ENCODE peak calls at places on chromosomes 16 and 17, in ten cellular contexts. Z is kidney epithelial cell; D is RWPE1; H is foreskin fibroblast; W is RWPE2; O is BJ; I is GM12865; B is heart left ventricle; A is Caco-2; R is CD8-positive, alpha-beta T cell. M is an unnamed sample.

GRCh38 chr17:37478187-37478586 is 11.5 kb upstream of the DUSP14 start:
- DNase-seq in Z (no peak), D (no peak), H (peak), W (no peak), O (peak), I (no peak), B (no peak), A (no peak), R (no peak), M (no peak)

GRCh38 chr17:7823581-7824001 is 10.4 kb upstream of the KDM6B start:
- DNase-seq in Z (no peak), D (no peak), H (no peak), W (no peak), O (no peak), I (no peak), B (no peak), A (no peak), R (no peak), M (no peak)

GRCh38 chr16:53913082-53913870 is 209.3 kb downstream of the FTO start:
- DNase-seq in Z (no peak), D (peak), H (peak), W (no peak), O (peak), I (no peak), B (no peak), A (no peak), R (no peak), M (no peak)

GRCh38 chr16:19601083-19601976 is 45.8 kb downstream of the VPS35L start:
- DNase-seq in Z (peak), D (peak), H (peak), W (no peak), O (no peak), I (peak), B (no peak), A (no peak), R (no peak), M (peak)

GRCh38 chr16:57735755-57736418 is at the start of gene KATNB1:
- DNase-seq in Z (no peak), D (peak), H (peak), W (no peak), O (no peak), I (no peak), B (no peak), A (peak), R (no peak), M (no peak)

GRCh38 chr17:46088595-46088994 is 89.5 kb downstream of the STH start:
- DNase-seq in Z (no peak), D (no peak), H (no peak), W (no peak), O (no peak), I (no peak), B (no peak), A (no peak), R (no peak), M (no peak)

GRCh38 chr17:43614560-43614959 is 47.2 kb downstream of the MEOX1 start:
- DNase-seq in Z (no peak), D (no peak), H (no peak), W (no peak), O (no peak), I (no peak), B (no peak), A (no peak), R (no peak), M (no peak)

GRCh38 chr16:3142327-3142726 is 7.5 kb downstream of the ZNF213 start:
- DNase-seq in Z (no peak), D (no peak), H (no peak), W (no peak), O (no peak), I (no peak), B (peak), A (peak), R (no peak), M (no peak)

GRCh38 chr17:16853661-16854320 is 118.1 kb downstream of the TNFRSF13B start:
- DNase-seq in Z (no peak), D (no peak), H (no peak), W (no peak), O (no peak), I (no peak), B (no peak), A (peak), R (no peak), M (no peak)

GRCh38 chr16:73022534-73022933 is 25.4 kb downstream of the ZFHX3 start:
- DNase-seq in Z (no peak), D (no peak), H (no peak), W (no peak), O (no peak), I (no peak), B (no peak), A (no peak), R (no peak), M (no peak)

GRCh38 chr16:71900336-71900735 is 5.0 kb downstream of the IST1 start:
- DNase-seq in Z (no peak), D (no peak), H (no peak), W (no peak), O (no peak), I (peak), B (no peak), A (no peak), R (no peak), M (no peak)

GRCh38 chr17:1491406-1492248 is 859 bp downstream of the MYO1C start:
- DNase-seq in Z (no peak), D (peak), H (peak), W (no peak), O (no peak), I (peak), B (peak), A (no peak), R (no peak), M (peak)

GRCh38 chr17:8954339-8954738 is 11.2 kb downstream of the PIK3R5 start:
- DNase-seq in Z (no peak), D (no peak), H (no peak), W (no peak), O (no peak), I (peak), B (peak), A (no peak), R (peak), M (peak)

GRCh38 chr17:18043491-18043890 is 4.3 kb downstream of the GID4 start:
- DNase-seq in Z (no peak), D (no peak), H (peak), W (no peak), O (no peak), I (no peak), B (no peak), A (no peak), R (no peak), M (no peak)

GRCh38 chr17:32943647-32944191 is 15.8 kb downstream of the TMEM98 start:
- DNase-seq in Z (no peak), D (no peak), H (peak), W (no peak), O (peak), I (no peak), B (no peak), A (peak), R (no peak), M (no peak)

GRCh38 chr16:10971560-10971961 is 27.2 kb downstream of the CLEC16A start:
- DNase-seq in Z (no peak), D (peak), H (peak), W (no peak), O (peak), I (peak), B (no peak), A (peak), R (no peak), M (peak)

GRCh38 chr16:81745704-81746558 is 33.2 kb upstream of the PLCG2 start:
- DNase-seq in Z (no peak), D (peak), H (peak), W (no peak), O (no peak), I (peak), B (peak), A (no peak), R (peak), M (peak)

GRCh38 chr17:81342062-81342699 is 47.1 kb upstream of the SLC38A10 start:
- DNase-seq in Z (no peak), D (no peak), H (no peak), W (no peak), O (no peak), I (no peak), B (no peak), A (no peak), R (no peak), M (no peak)

GRCh38 chr17:81339502-81340296 is 44.6 kb upstream of the SLC38A10 start:
- DNase-seq in Z (no peak), D (no peak), H (no peak), W (no peak), O (no peak), I (no peak), B (peak), A (peak), R (no peak), M (no peak)

GRCh38 chr17:81340606-81341346 is 45.7 kb upstream of the SLC38A10 start:
- DNase-seq in Z (no peak), D (no peak), H (no peak), W (peak), O (no peak), I (no peak), B (peak), A (peak), R (no peak), M (no peak)

GRCh38 chr17:81342700-81343070 is 47.6 kb upstream of the SLC38A10 start:
- DNase-seq in Z (no peak), D (no peak), H (no peak), W (no peak), O (no peak), I (no peak), B (no peak), A (peak), R (no peak), M (no peak)

GRCh38 chr17:81341347-81342061 is 46.4 kb upstream of the SLC38A10 start:
- DNase-seq in Z (no peak), D (no peak), H (no peak), W (peak), O (no peak), I (no peak), B (peak), A (no peak), R (no peak), M (no peak)
- TF ChIP-seq CTCF in Z (no peak), D (no peak), H (no peak), W (no peak), O (no peak), I (no peak), B (no peak), A (no peak), R (no peak), M (no peak)

GRCh38 chr17:3040882-3041281 is 22.5 kb downstream of the OR1D5 start:
- DNase-seq in Z (no peak), D (no peak), H (no peak), W (no peak), O (no peak), I (no peak), B (no peak), A (no peak), R (no peak), M (no peak)

GRCh38 chr17:3038941-3039340 is 24.5 kb downstream of the OR1D5 start:
- DNase-seq in Z (no peak), D (no peak), H (no peak), W (no peak), O (no peak), I (no peak), B (no peak), A (no peak), R (no peak), M (no peak)

GRCh38 chr17:3039748-3040147 is 23.7 kb downstream of the OR1D5 start:
- DNase-seq in Z (no peak), D (no peak), H (no peak), W (no peak), O (no peak), I (no peak), B (no peak), A (no peak), R (no peak), M (no peak)

GRCh38 chr17:3046753-3047152 is 16.7 kb downstream of the OR1D5 start:
- DNase-seq in Z (no peak), D (no peak), H (no peak), W (no peak), O (no peak), I (no peak), B (no peak), A (no peak), R (no peak), M (no peak)

DNA sequence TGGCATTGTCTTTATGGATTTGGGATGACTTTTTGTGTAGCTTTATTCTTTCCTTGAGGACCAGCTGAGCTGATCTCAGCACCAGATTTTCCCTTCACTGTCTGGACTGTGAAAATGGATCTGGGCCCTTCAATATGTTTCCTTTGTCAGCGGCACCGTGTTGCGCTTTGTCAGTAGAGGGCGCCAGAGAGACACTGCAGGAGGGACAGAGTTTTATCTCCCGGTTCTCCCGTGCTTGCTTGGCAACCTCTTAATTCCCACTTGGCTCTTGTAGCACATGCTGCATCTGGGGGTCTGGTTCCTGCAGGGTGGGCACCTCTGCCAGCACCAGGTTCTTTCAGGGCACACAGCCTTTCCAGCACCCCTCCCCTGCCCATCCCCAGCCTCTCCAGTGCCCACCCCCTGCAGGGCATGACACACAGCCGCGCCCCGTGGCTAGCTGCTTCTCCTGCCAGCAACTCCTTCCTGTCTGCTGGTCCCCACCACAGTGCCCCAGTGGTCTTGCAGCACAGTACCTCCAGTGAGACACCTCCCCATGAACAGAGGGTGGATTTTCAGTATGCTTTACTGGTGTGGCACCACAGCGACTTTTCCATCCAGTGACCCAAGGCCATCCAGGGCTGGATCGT is 19.6 kb downstream of the OR1D5 start:
- DNase-seq in Z (no peak), D (no peak), H (no peak), W (no peak), O (no peak), I (peak), B (no peak), A (no peak), R (no peak), M (no peak)
- TF ChIP-seq CTCF in Z (peak), D (peak), H (peak), W (peak), O (no peak), I (peak), B (peak), A (peak), R (no peak), M (peak)

DNA sequence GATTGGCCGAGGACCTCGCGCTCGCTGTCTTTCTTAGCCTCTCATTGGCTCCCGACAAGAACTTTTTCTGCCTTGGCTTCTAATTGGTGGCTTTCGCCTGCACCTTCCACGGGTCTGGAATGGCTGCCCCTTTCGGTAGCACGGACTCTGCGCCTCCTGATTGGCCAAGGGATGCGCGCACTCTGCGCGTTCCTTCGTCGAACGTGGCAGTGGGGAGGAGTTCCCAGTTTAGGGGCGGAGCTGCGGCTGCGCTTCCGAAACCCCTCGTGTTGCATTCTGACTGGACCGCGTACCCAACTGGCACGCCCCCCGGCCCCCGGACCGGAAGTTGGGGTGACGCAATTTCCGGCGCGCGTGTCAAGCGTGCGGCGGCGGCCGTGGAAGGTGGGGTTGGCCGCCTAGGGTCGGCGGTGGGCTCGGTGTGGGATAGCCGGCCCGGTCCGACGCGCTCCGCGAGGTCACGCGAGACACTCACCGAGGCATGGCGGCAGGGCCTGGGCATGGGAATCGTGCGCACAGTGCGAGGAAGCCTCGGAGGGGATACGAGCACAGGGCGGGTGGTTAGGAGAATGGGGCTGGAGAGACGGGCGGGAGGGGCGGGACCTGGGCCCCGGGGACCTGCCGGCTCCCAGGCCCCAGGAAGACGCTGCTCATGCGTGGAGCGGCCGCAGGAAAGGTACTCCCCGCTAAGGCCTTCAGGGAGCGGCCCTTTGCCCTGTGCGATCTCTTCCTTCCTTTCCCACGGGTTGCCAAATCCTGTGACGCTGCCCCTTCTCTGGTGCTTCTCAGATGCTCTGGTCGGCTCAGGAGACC is 627 bp upstream of the P4HB start:
- DNase-seq in Z (no peak), D (peak), H (peak), W (peak), O (peak), I (peak), B (peak), A (peak), R (peak), M (peak)
- TF ChIP-seq CTCF in Z (no peak), D (no peak), H (no peak), W (no peak), O (peak), I (no peak), B (no peak), A (no peak), R (no peak), M (no peak)

GRCh38 chr17:81237591-81238489 is 1.0 kb downstream of the TEPSIN start:
- DNase-seq in Z (no peak), D (no peak), H (no peak), W (no peak), O (no peak), I (no peak), B (no peak), A (no peak), R (no peak), M (no peak)

GRCh38 chr17:81241203-81241602 is 2.1 kb downstream of the NDUFAF8 start:
- DNase-seq in Z (no peak), D (no peak), H (no peak), W (no peak), O (no peak), I (no peak), B (no peak), A (no peak), R (no peak), M (no peak)

GRCh38 chr17:81238490-81238814 is 403 bp downstream of the TEPSIN start:
- DNase-seq in Z (no peak), D (no peak), H (no peak), W (no peak), O (no peak), I (no peak), B (no peak), A (no peak), R (no peak), M (no peak)

GRCh38 chr17:81239714-81240555 is 817 bp downstream of the NDUFAF8 start:
- DNase-seq in Z (no peak), D (no peak), H (peak), W (no peak), O (no peak), I (peak), B (no peak), A (no peak), R (no peak), M (peak)

DNA sequence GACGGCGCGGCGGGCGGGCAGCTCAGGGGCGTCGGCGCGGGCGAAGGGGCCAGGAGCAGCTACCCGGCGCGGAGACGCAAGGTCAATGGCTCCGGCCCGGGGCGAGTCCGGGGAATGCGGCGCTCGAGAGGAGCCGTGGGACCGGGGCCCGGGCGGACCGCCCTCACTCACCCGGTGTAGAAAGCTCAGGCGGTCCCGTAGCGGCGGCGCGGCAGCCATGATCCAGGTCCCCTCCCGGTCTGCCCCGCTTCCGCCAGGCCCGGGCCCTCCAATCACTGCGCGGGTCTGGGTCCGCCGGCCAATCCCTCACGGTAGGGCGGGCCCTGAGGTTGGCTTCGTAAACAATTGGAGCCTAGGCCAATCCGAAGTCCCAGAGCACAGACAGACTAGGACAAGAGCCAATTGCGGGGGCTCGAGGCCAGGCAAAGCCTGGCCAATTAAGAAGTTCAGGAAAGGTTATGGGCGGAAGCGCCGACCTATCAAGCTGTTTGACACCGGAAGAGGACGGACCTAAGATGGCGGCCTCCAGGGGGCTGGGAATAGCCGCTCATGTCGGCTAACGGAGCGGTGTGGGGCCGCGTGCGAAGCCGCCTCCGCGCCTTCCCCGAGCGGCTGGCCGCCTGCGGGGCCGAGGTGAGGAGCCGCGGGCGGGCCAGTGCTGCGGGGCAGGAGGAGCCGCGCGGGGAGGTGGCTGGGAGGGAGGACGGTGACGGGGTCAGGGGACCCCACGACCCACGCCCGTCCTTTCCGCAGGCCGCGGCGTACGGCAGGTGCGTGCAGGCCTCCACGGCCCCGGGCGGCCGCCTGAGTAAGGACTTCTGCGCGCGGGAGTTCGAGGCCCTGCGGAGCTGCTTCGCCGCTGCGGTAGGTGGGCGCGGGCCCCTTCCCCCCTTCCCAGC is at the start of the genes NDUFAF8 and TEPSIN:
- DNase-seq in Z (peak), D (peak), H (peak), W (peak), O (peak), I (peak), B (peak), A (peak), R (peak), M (peak)
- TF ChIP-seq CTCF in Z (no peak), D (no peak), H (no peak), W (no peak), O (no peak), I (no peak), B (no peak), A (no peak), R (no peak), M (no peak)

GRCh38 chr17:82924812-82925211 is 85.0 kb upstream of the ZNF750 start:
- DNase-seq in Z (no peak), D (peak), H (no peak), W (no peak), O (no peak), I (no peak), B (peak), A (no peak), R (no peak), M (no peak)

GRCh38 chr17:82924214-82924613 is 84.4 kb upstream of the ZNF750 start:
- DNase-seq in Z (no peak), D (no peak), H (no peak), W (no peak), O (no peak), I (no peak), B (peak), A (no peak), R (no peak), M (no peak)

GRCh38 chr17:82926716-82927115 is 86.9 kb upstream of the ZNF750 start:
- DNase-seq in Z (no peak), D (no peak), H (no peak), W (no peak), O (no peak), I (no peak), B (peak), A (no peak), R (no peak), M (no peak)

GRCh38 chr17:82926081-82926480 is 86.3 kb upstream of the ZNF750 start:
- DNase-seq in Z (no peak), D (no peak), H (no peak), W (no peak), O (no peak), I (no peak), B (peak), A (no peak), R (no peak), M (no peak)

GRCh38 chr17:82925336-82925735 is 85.5 kb upstream of the ZNF750 start:
- DNase-seq in Z (no peak), D (no peak), H (no peak), W (no peak), O (no peak), I (no peak), B (peak), A (no peak), R (no peak), M (no peak)
- TF ChIP-seq CTCF in Z (no peak), D (no peak), H (no peak), W (no peak), O (no peak), I (no peak), B (no peak), A (no peak), R (no peak), M (no peak)

GRCh38 chr16:47774661-47775060 is 313.5 kb downstream of the PHKB start:
- DNase-seq in Z (no peak), D (no peak), H (peak), W (no peak), O (no peak), I (no peak), B (no peak), A (peak), R (no peak), M (no peak)
- TF ChIP-seq CTCF in Z (no peak), D (no peak), H (no peak), W (no peak), O (no peak), I (no peak), B (no peak), A (no peak), R (no peak), M (no peak)

M was measured in GM20000.